ENCODE peak calls at places on chromosomes 4 and X, in five cellular contexts. One of them, this sample, is unnamed.

GRCh38 chrX:46500054-46500453 is 45.2 kb downstream of the ZNF674 start:
- DNase-seq in left cardiac atrium: no peak
- DNase-seq in CD8-positive, alpha-beta T cell: no peak
- DNase-seq in EH: no peak
- DNase-seq in NCI-H510A: no peak
- DNase-seq in this sample: no peak

GRCh38 chr4:129167640-129168260 is 71.8 kb downstream of the C4orf33 start:
- DNase-seq in NCI-H510A: no peak
- DNase-seq in left cardiac atrium: no peak
- DNase-seq in EH: no peak
- DNase-seq in CD8-positive, alpha-beta T cell: no peak
- DNase-seq in this sample: no peak

GRCh38 chr4:71243434-71243833 is 95.4 kb upstream of the SLC4A4 start:
- DNase-seq in left cardiac atrium: no peak
- DNase-seq in CD8-positive, alpha-beta T cell: no peak
- DNase-seq in NCI-H510A: no peak
- DNase-seq in EH: no peak
- DNase-seq in this sample: no peak

GRCh38 chr4:15836362-15836761 is 58.2 kb downstream of the CD38 start:
- DNase-seq in EH: no peak
- DNase-seq in NCI-H510A: no peak
- DNase-seq in left cardiac atrium: no peak
- DNase-seq in CD8-positive, alpha-beta T cell: no peak
- DNase-seq in this sample: no peak

GRCh38 chr4:74794341-74794801 is at the start of gene BTC:
- DNase-seq in CD8-positive, alpha-beta T cell: no peak
- DNase-seq in left cardiac atrium: peak
- DNase-seq in EH: peak
- DNase-seq in NCI-H510A: peak
- DNase-seq in this sample: peak

GRCh38 chr4:76256968-76257367 is 5.4 kb downstream of the FAM47E start:
- DNase-seq in CD8-positive, alpha-beta T cell: no peak
- DNase-seq in EH: no peak
- DNase-seq in NCI-H510A: no peak
- DNase-seq in left cardiac atrium: no peak
- DNase-seq in this sample: no peak

GRCh38 chrX:74133156-74133796 is 170.7 kb upstream of the ZCCHC13 start:
- DNase-seq in left cardiac atrium: no peak
- DNase-seq in EH: peak
- DNase-seq in CD8-positive, alpha-beta T cell: no peak
- DNase-seq in NCI-H510A: peak
- DNase-seq in this sample: peak

GRCh38 chrX:154531626-154532025 is 15.0 kb downstream of the G6PD start:
- DNase-seq in left cardiac atrium: no peak
- DNase-seq in CD8-positive, alpha-beta T cell: no peak
- DNase-seq in EH: peak
- DNase-seq in NCI-H510A: no peak
- DNase-seq in this sample: no peak

GRCh38 chr4:128031756-128032384 is 29.2 kb upstream of the LARP1B start:
- DNase-seq in EH: peak
- DNase-seq in NCI-H510A: no peak
- DNase-seq in CD8-positive, alpha-beta T cell: no peak
- DNase-seq in left cardiac atrium: no peak
- DNase-seq in this sample: no peak

GRCh38 chrX:21770631-21771321 is 12.9 kb upstream of the SMPX start:
- DNase-seq in CD8-positive, alpha-beta T cell: no peak
- DNase-seq in left cardiac atrium: no peak
- DNase-seq in NCI-H510A: no peak
- DNase-seq in EH: no peak
- DNase-seq in this sample: no peak

GRCh38 chrX:74085642-74086236 is 218.2 kb upstream of the ZCCHC13 start:
- DNase-seq in left cardiac atrium: no peak
- DNase-seq in NCI-H510A: no peak
- DNase-seq in EH: peak
- DNase-seq in CD8-positive, alpha-beta T cell: no peak
- DNase-seq in this sample: no peak

GRCh38 chr4:141283563-141283962 is 62.9 kb downstream of the ZNF330 start:
- DNase-seq in CD8-positive, alpha-beta T cell: no peak
- DNase-seq in left cardiac atrium: no peak
- DNase-seq in NCI-H510A: no peak
- DNase-seq in EH: no peak
- DNase-seq in this sample: no peak

GRCh38 chrX:51598899-51599298 is 19.8 kb downstream of the CENPVL3 start:
- DNase-seq in EH: no peak
- DNase-seq in left cardiac atrium: no peak
- DNase-seq in NCI-H510A: no peak
- DNase-seq in CD8-positive, alpha-beta T cell: no peak
- DNase-seq in this sample: no peak

GRCh38 chr4:126530996-126531585 is 1101.7 kb upstream of the INTU start:
- DNase-seq in EH: no peak
- DNase-seq in NCI-H510A: no peak
- DNase-seq in left cardiac atrium: no peak
- DNase-seq in CD8-positive, alpha-beta T cell: no peak
- DNase-seq in this sample: no peak

GRCh38 chr4:161949941-161950725 is 213.7 kb downstream of the FSTL5 start:
- DNase-seq in CD8-positive, alpha-beta T cell: no peak
- DNase-seq in EH: no peak
- DNase-seq in NCI-H510A: no peak
- DNase-seq in left cardiac atrium: no peak
- DNase-seq in this sample: no peak

GRCh38 chr4:139815646-139816601 is 150.3 kb downstream of the MGST2 start:
- DNase-seq in left cardiac atrium: peak
- DNase-seq in EH: peak
- DNase-seq in NCI-H510A: no peak
- DNase-seq in CD8-positive, alpha-beta T cell: no peak
- DNase-seq in this sample: no peak

GRCh38 chr4:128427832-128428366 is 140.3 kb upstream of the PGRMC2 start:
- DNase-seq in EH: peak
- DNase-seq in left cardiac atrium: peak
- DNase-seq in CD8-positive, alpha-beta T cell: no peak
- DNase-seq in NCI-H510A: peak
- DNase-seq in this sample: no peak

GRCh38 chr4:170008376-170008775 is 17.8 kb downstream of the MFAP3L start:
- DNase-seq in NCI-H510A: no peak
- DNase-seq in CD8-positive, alpha-beta T cell: no peak
- DNase-seq in EH: peak
- DNase-seq in left cardiac atrium: no peak
- DNase-seq in this sample: no peak

GRCh38 chr4:154416183-154416543 is 75.4 kb downstream of the DCHS2 start:
- DNase-seq in CD8-positive, alpha-beta T cell: no peak
- DNase-seq in left cardiac atrium: peak
- DNase-seq in EH: peak
- DNase-seq in NCI-H510A: no peak
- DNase-seq in this sample: no peak

GRCh38 chr4:61511716-61512488 is 311.8 kb downstream of the ADGRL3 start:
- DNase-seq in NCI-H510A: no peak
- DNase-seq in left cardiac atrium: no peak
- DNase-seq in CD8-positive, alpha-beta T cell: no peak
- DNase-seq in EH: peak
- DNase-seq in this sample: peak

GRCh38 chr4:146243141-146243882 is 29.0 kb downstream of the REELD1 start:
- DNase-seq in EH: peak
- DNase-seq in CD8-positive, alpha-beta T cell: no peak
- DNase-seq in NCI-H510A: no peak
- DNase-seq in left cardiac atrium: peak
- DNase-seq in this sample: peak

GRCh38 chrX:64204252-64204651 is 1.3 kb downstream of the AMER1 start:
- DNase-seq in CD8-positive, alpha-beta T cell: no peak
- DNase-seq in NCI-H510A: no peak
- DNase-seq in EH: peak
- DNase-seq in left cardiac atrium: peak
- DNase-seq in this sample: no peak

GRCh38 chrX:72620550-72621145 is 48.0 kb upstream of the HDAC8 start:
- DNase-seq in EH: peak
- DNase-seq in left cardiac atrium: peak
- DNase-seq in NCI-H510A: no peak
- DNase-seq in CD8-positive, alpha-beta T cell: no peak
- DNase-seq in this sample: no peak

GRCh38 chr4:173827707-173828106 is 297.7 kb upstream of the HAND2 start:
- DNase-seq in CD8-positive, alpha-beta T cell: no peak
- DNase-seq in NCI-H510A: no peak
- DNase-seq in EH: no peak
- DNase-seq in left cardiac atrium: no peak
- DNase-seq in this sample: no peak

GRCh38 chrX:20347486-20347885 is 80.8 kb upstream of the RPS6KA3 start:
- DNase-seq in EH: peak
- DNase-seq in NCI-H510A: no peak
- DNase-seq in CD8-positive, alpha-beta T cell: no peak
- DNase-seq in left cardiac atrium: no peak
- DNase-seq in this sample: no peak

GRCh38 chrX:136147320-136147901 is at the start of gene FHL1:
- DNase-seq in CD8-positive, alpha-beta T cell: no peak
- DNase-seq in NCI-H510A: no peak
- DNase-seq in EH: peak
- DNase-seq in left cardiac atrium: peak
- DNase-seq in this sample: peak

GRCh38 chr4:35802644-35803043 is 441.7 kb downstream of the ARAP2 start:
- DNase-seq in CD8-positive, alpha-beta T cell: no peak
- DNase-seq in EH: no peak
- DNase-seq in NCI-H510A: no peak
- DNase-seq in left cardiac atrium: no peak
- DNase-seq in this sample: no peak

GRCh38 chrX:12977761-12978204 is 2.9 kb downstream of the TMSB4X start:
- DNase-seq in left cardiac atrium: no peak
- DNase-seq in CD8-positive, alpha-beta T cell: no peak
- DNase-seq in NCI-H510A: no peak
- DNase-seq in EH: no peak
- DNase-seq in this sample: no peak

GRCh38 chrX:53249387-53250042 is 24.5 kb upstream of the KDM5C start:
- DNase-seq in NCI-H510A: no peak
- DNase-seq in CD8-positive, alpha-beta T cell: no peak
- DNase-seq in left cardiac atrium: no peak
- DNase-seq in EH: no peak
- DNase-seq in this sample: no peak

GRCh38 chr4:182339246-182339645 is 96.0 kb downstream of the TENM3 start:
- DNase-seq in left cardiac atrium: no peak
- DNase-seq in EH: peak
- DNase-seq in CD8-positive, alpha-beta T cell: no peak
- DNase-seq in NCI-H510A: no peak
- DNase-seq in this sample: no peak

GRCh38 chr4:139785356-139785755 is 119.7 kb downstream of the MGST2 start:
- DNase-seq in EH: no peak
- DNase-seq in CD8-positive, alpha-beta T cell: no peak
- DNase-seq in left cardiac atrium: no peak
- DNase-seq in NCI-H510A: no peak
- DNase-seq in this sample: no peak

GRCh38 chr4:135927651-135928050 is 1604.6 kb downstream of the PCDH18 start:
- DNase-seq in NCI-H510A: no peak
- DNase-seq in CD8-positive, alpha-beta T cell: no peak
- DNase-seq in EH: no peak
- DNase-seq in left cardiac atrium: no peak
- DNase-seq in this sample: no peak

GRCh38 chr4:8544741-8545438 is 35.3 kb upstream of the GPR78 start:
- DNase-seq in EH: peak
- DNase-seq in CD8-positive, alpha-beta T cell: no peak
- DNase-seq in NCI-H510A: no peak
- DNase-seq in left cardiac atrium: no peak
- DNase-seq in this sample: no peak

GRCh38 chr4:148116264-148116663 is 325.9 kb downstream of the NR3C2 start:
- DNase-seq in NCI-H510A: no peak
- DNase-seq in EH: peak
- DNase-seq in left cardiac atrium: no peak
- DNase-seq in CD8-positive, alpha-beta T cell: no peak
- DNase-seq in this sample: no peak

This sample was measured in GM13977.